ENCODE peak calls at places on chromosomes 12 and 14, in seven cellular contexts. B is D341Med; Q is HS-5; W is M059J; X is colonic mucosa; V is Caco-2; N is activated naive CD4-positive, alpha-beta T cell. Z is an unnamed sample.

GRCh38 chr14:90105756-90106155 is 44.0 kb downstream of the KCNK13 start:
- DNase-seq in B (no peak), Q (no peak), W (no peak), X (no peak), V (no peak), N (no peak), Z (no peak)

GRCh38 chr12:10249690-10250455 is 37.2 kb downstream of the GABARAPL1 start:
- DNase-seq in B (no peak), Q (no peak), W (no peak), X (no peak), V (no peak), N (no peak), Z (no peak)

GRCh38 chr14:71753976-71754375 is 178.3 kb upstream of the RGS6 start:
- DNase-seq in B (no peak), Q (no peak), W (no peak), X (no peak), V (no peak), N (no peak), Z (no peak)

GRCh38 chr14:37697489-37698121 is 102.2 kb downstream of the TTC6 start:
- DNase-seq in B (no peak), Q (peak), W (peak), X (no peak), V (no peak), N (no peak), Z (no peak)

GRCh38 chr12:3076730-3077571 is at the start of gene TSPAN9:
- DNase-seq in B (peak), Q (no peak), W (peak), X (peak), V (peak), N (peak), Z (no peak)

GRCh38 chr12:87227157-87227556 is 802.0 kb downstream of the C12orf50 start:
- DNase-seq in B (no peak), Q (peak), W (peak), X (no peak), V (no peak), N (no peak), Z (no peak)

GRCh38 chr12:108226866-108227265 is 97.8 kb downstream of the WSCD2 start:
- DNase-seq in B (no peak), Q (no peak), W (no peak), X (no peak), V (no peak), N (no peak), Z (no peak)

GRCh38 chr12:131795688-131796410 is 32.3 kb upstream of the MMP17 start:
- DNase-seq in B (no peak), Q (no peak), W (no peak), X (no peak), V (peak), N (no peak), Z (no peak)

GRCh38 chr12:85575115-85576096 is 260.8 kb downstream of the RASSF9 start:
- DNase-seq in B (peak), Q (peak), W (peak), X (peak), V (peak), N (no peak), Z (peak)

GRCh38 chr12:107593713-107594381 is 91.8 kb upstream of the PWP1 start:
- DNase-seq in B (no peak), Q (no peak), W (no peak), X (no peak), V (peak), N (no peak), Z (peak)

GRCh38 chr14:71693373-71693772 is 238.9 kb upstream of the RGS6 start:
- DNase-seq in B (no peak), Q (no peak), W (no peak), X (no peak), V (no peak), N (no peak), Z (no peak)

GRCh38 chr12:109529618-109530300 is 43.5 kb downstream of the MMAB start:
- DNase-seq in B (no peak), Q (no peak), W (no peak), X (no peak), V (no peak), N (no peak), Z (no peak)

GRCh38 chr14:96409701-96410100 is 17.8 kb downstream of the AK7 start:
- DNase-seq in B (no peak), Q (no peak), W (peak), X (no peak), V (no peak), N (no peak), Z (no peak)

GRCh38 chr12:52359511-52360103 is 7.7 kb downstream of the KRT85 start:
- DNase-seq in B (no peak), Q (no peak), W (no peak), X (no peak), V (peak), N (no peak), Z (no peak)

GRCh38 chr12:93139028-93139665 is 210.1 kb upstream of the EEA1 start:
- DNase-seq in B (no peak), Q (no peak), W (no peak), X (no peak), V (no peak), N (no peak), Z (peak)

GRCh38 chr12:88453323-88453722 is 126.9 kb downstream of the KITLG start:
- DNase-seq in B (no peak), Q (no peak), W (no peak), X (no peak), V (no peak), N (no peak), Z (no peak)

GRCh38 chr14:55580401-55581010 is 499 bp downstream of the KTN1 start:
- DNase-seq in B (peak), Q (no peak), W (peak), X (peak), V (no peak), N (peak), Z (no peak)